ENCODE peak calls at places on chromosomes 2 and 18, in eight cellular contexts. L is endothelial cell, U is GM23248, B is NCI-H510A treated with DMSO at 0.1 percent for 48 hours, D is EH, H is AG08396, C is lung microvascular endothelial cell, V is GM23338. O is an unnamed sample.

GRCh38 chr2:37506407-37507068 is 162.1 kb downstream of the QPCT start:
- DNase-seq in L (no peak), U (peak), B (no peak), D (peak), H (no peak), C (peak), V (no peak), O (peak)

GRCh38 chr2:96267159-96267971 is 1.3 kb downstream of the CIAO1 start:
- DNase-seq in L (peak), U (peak), B (peak), D (peak), H (peak), C (peak), V (peak), O (peak)

GRCh38 chr2:34215174-34215573 is 616.1 kb upstream of the FAM98A start:
- DNase-seq in L (no peak), U (no peak), B (no peak), D (no peak), H (no peak), C (no peak), V (no peak), O (no peak)

GRCh38 chr2:85410584-85411404 is 628 bp upstream of the CAPG start:
- DNase-seq in L (no peak), U (peak), B (no peak), D (no peak), H (no peak), C (no peak), V (no peak), O (no peak)

GRCh38 chr18:10398571-10398970 is 55.9 kb upstream of the APCDD1 start:
- DNase-seq in L (no peak), U (no peak), B (no peak), D (no peak), H (no peak), C (no peak), V (peak), O (no peak)

GRCh38 chr2:82674638-82675037 is 1784.4 kb downstream of the SUCLG1 start:
- DNase-seq in L (no peak), U (no peak), B (no peak), D (no peak), H (no peak), C (no peak), V (no peak), O (no peak)

GRCh38 chr2:173350383-173350782 is 4.3 kb upstream of the CDCA7 start:
- DNase-seq in L (no peak), U (no peak), B (no peak), D (no peak), H (no peak), C (no peak), V (no peak), O (no peak)

GRCh38 chr2:196233808-196234501 is 62.6 kb upstream of the STK17B start:
- DNase-seq in L (no peak), U (peak), B (no peak), D (peak), H (no peak), C (peak), V (no peak), O (no peak)

GRCh38 chr2:209331291-209331844 is 92.5 kb upstream of the MAP2 start:
- DNase-seq in L (no peak), U (peak), B (peak), D (peak), H (no peak), C (peak), V (peak), O (peak)

GRCh38 chr2:25491003-25491696 is 149.4 kb upstream of the DNMT3A start:
- DNase-seq in L (no peak), U (peak), B (no peak), D (peak), H (no peak), C (no peak), V (no peak), O (no peak)

GRCh38 chr2:25582079-25582830 is 91.1 kb downstream of the DTNB start:
- DNase-seq in L (no peak), U (no peak), B (no peak), D (no peak), H (no peak), C (no peak), V (no peak), O (no peak)

GRCh38 chr18:51342815-51343214 is 145.3 kb upstream of the MEX3C start:
- DNase-seq in L (no peak), U (peak), B (no peak), D (peak), H (no peak), C (no peak), V (no peak), O (no peak)

GRCh38 chr2:220555961-220556360 is 928.5 kb downstream of the SLC4A3 start:
- DNase-seq in L (no peak), U (peak), B (no peak), D (peak), H (no peak), C (no peak), V (no peak), O (no peak)

GRCh38 chr2:222518570-222519381 is 94.4 kb downstream of the SGPP2 start:
- DNase-seq in L (no peak), U (peak), B (no peak), D (peak), H (peak), C (no peak), V (peak), O (peak)

GRCh38 chr2:198928026-198928425 is 529.7 kb downstream of the SATB2 start:
- DNase-seq in L (no peak), U (no peak), B (no peak), D (peak), H (no peak), C (no peak), V (no peak), O (no peak)

GRCh38 chr2:3169106-3169870 is 208.3 kb downstream of the EIPR1 start:
- DNase-seq in L (no peak), U (peak), B (peak), D (peak), H (peak), C (peak), V (peak), O (peak)

GRCh38 chr2:128497461-128497860 is 178.8 kb upstream of the HS6ST1 start:
- DNase-seq in L (no peak), U (no peak), B (no peak), D (no peak), H (no peak), C (no peak), V (no peak), O (no peak)

GRCh38 chr2:74982581-74982980 is 24.1 kb downstream of the POLE4 start:
- DNase-seq in L (no peak), U (no peak), B (no peak), D (peak), H (peak), C (no peak), V (no peak), O (no peak)

GRCh38 chr2:68466361-68466777 is 725 bp downstream of the FBXO48 start:
- DNase-seq in L (no peak), U (peak), B (no peak), D (peak), H (peak), C (peak), V (no peak), O (peak)

GRCh38 chr2:147345246-147345645 is 499.6 kb upstream of the ACVR2A start:
- DNase-seq in L (no peak), U (peak), B (no peak), D (peak), H (no peak), C (peak), V (no peak), O (no peak)

GRCh38 chr2:129233751-129234406 is 745.6 kb upstream of the RAB6C start:
- DNase-seq in L (peak), U (peak), B (peak), D (no peak), H (no peak), C (no peak), V (peak), O (peak)

GRCh38 chr2:112493048-112493447 is 11.1 kb downstream of the TTL start:
- DNase-seq in L (no peak), U (peak), B (no peak), D (peak), H (no peak), C (peak), V (peak), O (peak)

GRCh38 chr18:58468191-58468590 is 160.7 kb downstream of the ALPK2 start:
- DNase-seq in L (no peak), U (no peak), B (no peak), D (no peak), H (no peak), C (no peak), V (no peak), O (no peak)

GRCh38 chr18:23877371-23877770 is 137.2 kb upstream of the TTC39C start:
- DNase-seq in L (no peak), U (no peak), B (no peak), D (no peak), H (no peak), C (no peak), V (no peak), O (no peak)

GRCh38 chr18:35174093-35174731 is 66.6 kb upstream of the ZNF397 start:
- DNase-seq in L (no peak), U (no peak), B (peak), D (no peak), H (no peak), C (no peak), V (peak), O (peak)

GRCh38 chr2:217918220-217919024 is 84.4 kb downstream of the TNS1 start:
- DNase-seq in L (peak), U (peak), B (peak), D (no peak), H (no peak), C (no peak), V (peak), O (peak)

O was measured in mesendoderm.